ENCODE peak calls at places on chromosomes 5 and 9, in eight cellular contexts. One of them, this sample, is unnamed.

GRCh38 chr9:95649801-95650213 is 133.0 kb upstream of the PTCH1 start:
- DNase-seq in HS-5: no peak
- DNase-seq in HTR-8/SVneo: no peak
- DNase-seq in hepatic stellate cell: no peak
- DNase-seq in endothelial cell: no peak
- DNase-seq in putamen: no peak
- DNase-seq in stimulated activated CD8-positive, alpha-beta memory T cell treated with anti-CD3 and anti-CD28 coated beads, Interleukin-15, amount 100 ng/mL, for 24 hours: no peak
- DNase-seq in AG08396: no peak
- DNase-seq in this sample: no peak

GRCh38 chr5:76473676-76474075 is 70.6 kb downstream of the IQGAP2 start:
- DNase-seq in stimulated activated CD8-positive, alpha-beta memory T cell treated with anti-CD3 and anti-CD28 coated beads, Interleukin-15, amount 100 ng/mL, for 24 hours: no peak
- DNase-seq in HTR-8/SVneo: no peak
- DNase-seq in endothelial cell: no peak
- DNase-seq in hepatic stellate cell: no peak
- DNase-seq in AG08396: no peak
- DNase-seq in HS-5: no peak
- DNase-seq in putamen: no peak
- DNase-seq in this sample: no peak

GRCh38 chr9:131275332-131276106 is 791 bp downstream of the FAM78A start:
- DNase-seq in putamen: no peak
- DNase-seq in HTR-8/SVneo: no peak
- DNase-seq in stimulated activated CD8-positive, alpha-beta memory T cell treated with anti-CD3 and anti-CD28 coated beads, Interleukin-15, amount 100 ng/mL, for 24 hours: no peak
- DNase-seq in AG08396: no peak
- DNase-seq in hepatic stellate cell: no peak
- DNase-seq in HS-5: no peak
- DNase-seq in endothelial cell: peak
- DNase-seq in this sample: no peak

GRCh38 chr9:69168709-69169217 is 5.3 kb upstream of the TJP2 start:
- DNase-seq in endothelial cell: no peak
- DNase-seq in hepatic stellate cell: no peak
- DNase-seq in putamen: no peak
- DNase-seq in HS-5: no peak
- DNase-seq in HTR-8/SVneo: no peak
- DNase-seq in AG08396: peak
- DNase-seq in stimulated activated CD8-positive, alpha-beta memory T cell treated with anti-CD3 and anti-CD28 coated beads, Interleukin-15, amount 100 ng/mL, for 24 hours: peak
- DNase-seq in this sample: peak

GRCh38 chr9:18358325-18358724 is 115.6 kb upstream of the ADAMTSL1 start:
- DNase-seq in AG08396: no peak
- DNase-seq in hepatic stellate cell: no peak
- DNase-seq in stimulated activated CD8-positive, alpha-beta memory T cell treated with anti-CD3 and anti-CD28 coated beads, Interleukin-15, amount 100 ng/mL, for 24 hours: no peak
- DNase-seq in endothelial cell: no peak
- DNase-seq in putamen: no peak
- DNase-seq in HS-5: no peak
- DNase-seq in HTR-8/SVneo: no peak
- DNase-seq in this sample: no peak

GRCh38 chr5:82308997-82309670 is 31.0 kb upstream of the RPS23 start:
- DNase-seq in stimulated activated CD8-positive, alpha-beta memory T cell treated with anti-CD3 and anti-CD28 coated beads, Interleukin-15, amount 100 ng/mL, for 24 hours: no peak
- DNase-seq in putamen: no peak
- DNase-seq in hepatic stellate cell: no peak
- DNase-seq in HTR-8/SVneo: no peak
- DNase-seq in HS-5: no peak
- DNase-seq in AG08396: no peak
- DNase-seq in endothelial cell: no peak
- DNase-seq in this sample: no peak

GRCh38 chr5:93582677-93583524 is at the start of gene NR2F1:
- DNase-seq in putamen: peak
- DNase-seq in stimulated activated CD8-positive, alpha-beta memory T cell treated with anti-CD3 and anti-CD28 coated beads, Interleukin-15, amount 100 ng/mL, for 24 hours: no peak
- DNase-seq in hepatic stellate cell: peak
- DNase-seq in HS-5: peak
- DNase-seq in endothelial cell: no peak
- DNase-seq in HTR-8/SVneo: peak
- DNase-seq in AG08396: peak
- DNase-seq in this sample: no peak

GRCh38 chr5:159040181-159040580 is 59.5 kb downstream of the EBF1 start:
- DNase-seq in stimulated activated CD8-positive, alpha-beta memory T cell treated with anti-CD3 and anti-CD28 coated beads, Interleukin-15, amount 100 ng/mL, for 24 hours: no peak
- DNase-seq in hepatic stellate cell: no peak
- DNase-seq in HS-5: no peak
- DNase-seq in endothelial cell: no peak
- DNase-seq in AG08396: no peak
- DNase-seq in HTR-8/SVneo: no peak
- DNase-seq in putamen: no peak
- DNase-seq in this sample: no peak

GRCh38 chr5:2178071-2178477 is 295.3 kb upstream of the IRX4 start:
- DNase-seq in HTR-8/SVneo: no peak
- DNase-seq in endothelial cell: no peak
- DNase-seq in HS-5: no peak
- DNase-seq in AG08396: no peak
- DNase-seq in putamen: no peak
- DNase-seq in hepatic stellate cell: no peak
- DNase-seq in stimulated activated CD8-positive, alpha-beta memory T cell treated with anti-CD3 and anti-CD28 coated beads, Interleukin-15, amount 100 ng/mL, for 24 hours: no peak
- DNase-seq in this sample: no peak

GRCh38 chr5:80881726-80882125 is 78.4 kb upstream of the RASGRF2 start:
- DNase-seq in putamen: no peak
- DNase-seq in HTR-8/SVneo: no peak
- DNase-seq in stimulated activated CD8-positive, alpha-beta memory T cell treated with anti-CD3 and anti-CD28 coated beads, Interleukin-15, amount 100 ng/mL, for 24 hours: no peak
- DNase-seq in endothelial cell: no peak
- DNase-seq in AG08396: no peak
- DNase-seq in HS-5: no peak
- DNase-seq in hepatic stellate cell: no peak
- DNase-seq in this sample: no peak

This sample was measured in epithelial cell of prostate.